ENCODE peak calls at places on chromosome 21, in five cellular contexts. N is RPMI7951; H is AG20443; T is left lung; U is stimulated activated naive CD8-positive, alpha-beta T cell treated with anti-CD3 and anti-CD28 coated beads, Interleukin-15, amount 100 ng/mL, for 72 hours. A is an unnamed sample.

GRCh38 chr21:17784604-17785402 is 34.4 kb downstream of the C21orf91 start:
- DNase-seq in N (peak; percentile 56), H (no peak), T (no peak), U (peak; percentile 38), A (no peak)

GRCh38 chr21:38351961-38352521 is 95.2 kb downstream of the KCNJ15 start:
- DNase-seq in N (peak; percentile 95), H (peak; percentile 84), T (no peak), U (no peak), A (no peak)

GRCh38 chr21:39189857-39190604 is 6.8 kb upstream of the PSMG1 start:
- DNase-seq in N (no peak), H (no peak), T (no peak), U (no peak), A (no peak)

GRCh38 chr21:26125433-26126167 is 45.0 kb downstream of the APP start:
- DNase-seq in N (no peak), H (no peak), T (no peak), U (no peak), A (no peak)

GRCh38 chr21:36005018-36005417 is 55.3 kb downstream of the SETD4 start:
- DNase-seq in N (peak; percentile 61), H (peak; percentile 82), T (no peak), U (no peak), A (no peak)

GRCh38 chr21:45176141-45176540 is 101.8 kb downstream of the ADARB1 start:
- DNase-seq in N (no peak), H (no peak), T (no peak), U (no peak), A (no peak)

GRCh38 chr21:23543334-23543733 is 2063.9 kb downstream of the MRPL39 start:
- DNase-seq in N (no peak), H (no peak), T (no peak), U (no peak), A (no peak)

GRCh38 chr21:42578761-42579415 is 65.2 kb downstream of the SLC37A1 start:
- DNase-seq in N (no peak), H (no peak), T (peak; percentile 61), U (no peak), A (peak; percentile 65)

GRCh38 chr21:45927032-45927431 is 54.5 kb upstream of the COL6A1 start:
- DNase-seq in N (no peak), H (no peak), T (no peak), U (no peak), A (no peak)

GRCh38 chr21:28336299-28336698 is 656.4 kb downstream of the LTN1 start:
- DNase-seq in N (peak; percentile 34), H (peak; percentile 44), T (no peak), U (no peak), A (no peak)

GRCh38 chr21:41387824-41388223 is 26.0 kb downstream of the MX2 start:
- DNase-seq in N (no peak), H (no peak), T (no peak), U (no peak), A (no peak)

GRCh38 chr21:37467082-37467481 is 100.5 kb downstream of the DYRK1A start:
- DNase-seq in N (no peak), H (no peak), T (no peak), U (no peak), A (no peak)

GRCh38 chr21:42047821-42048613 is 23.1 kb upstream of the UMODL1 start:
- DNase-seq in N (peak; percentile 92), H (peak; percentile 93), T (no peak), U (no peak), A (no peak)

GRCh38 chr21:43940329-43940653 is 71.8 kb upstream of the TRAPPC10 start:
- DNase-seq in N (no peak), H (no peak), T (no peak), U (no peak), A (no peak)

GRCh38 chr21:37936010-37936785 is 19.9 kb upstream of the KCNJ6 start:
- DNase-seq in N (no peak), H (no peak), T (no peak), U (no peak), A (no peak)

GRCh38 chr21:31611445-31611844 is 48.0 kb upstream of the SOD1 start:
- DNase-seq in N (no peak), H (no peak), T (no peak), U (no peak), A (no peak)

GRCh38 chr21:33991091-33991490 is 75.5 kb upstream of the ATP5PO start:
- DNase-seq in N (no peak), H (no peak), T (no peak), U (no peak), A (no peak)

GRCh38 chr21:26032263-26032662 is 138.3 kb downstream of the APP start:
- DNase-seq in N (no peak), H (no peak), T (no peak), U (no peak), A (no peak)

GRCh38 chr21:37863842-37864241 is 52.4 kb downstream of the KCNJ6 start:
- DNase-seq in N (peak; percentile 81), H (no peak), T (peak; percentile 62), U (no peak), A (no peak)

GRCh38 chr21:40334159-40334558 is 466.9 kb downstream of the PCP4 start:
- DNase-seq in N (no peak), H (no peak), T (no peak), U (no peak), A (no peak)

GRCh38 chr21:41933259-41934079 is 20.3 kb downstream of the C2CD2 start:
- DNase-seq in N (peak; percentile 72), H (peak; percentile 58), T (peak; percentile 36), U (no peak), A (no peak)